ENCODE peak calls at places on chromosomes 6 and 20, in seven cellular contexts. X is AG04450; L is AG20443; Q is activated CD4-positive, alpha-beta T cell treated with anti-CD3 and anti-CD28 coated beads, Interleukin-2, amount 10 ng/mL, durations not matched to agents 7 days and 5 days; M is KG1; O is HS-5; J is DMS79 treated with DMSO at 0.1 percent for 48 hours. S is an unnamed sample.

GRCh38 chr20:6501061-6501460 is 266.4 kb upstream of the BMP2 start:
- DNase-seq in O (peak; percentile 72), J (no peak), Q (no peak), X (peak; percentile 16), L (no peak), M (no peak), S (no peak)

GRCh38 chr20:45337367-45338120 is 10.7 kb downstream of the SDC4 start:
- DNase-seq in O (peak; percentile 89), M (no peak), Q (no peak), X (peak; percentile 87), L (peak; percentile 91), J (no peak), S (no peak)

GRCh38 chr6:159110013-159110412 is 59.2 kb upstream of the FNDC1 start:
- DNase-seq in L (peak; percentile 66), O (peak; percentile 20), Q (peak; percentile 53), J (no peak), M (peak; percentile 14), X (no peak), S (peak; percentile 54)

GRCh38 chr6:138287144-138287955 is 69.1 kb upstream of the PBOV1 start:
- DNase-seq in X (no peak), M (no peak), O (no peak), J (peak; percentile 99), L (no peak), Q (peak; percentile 42), S (peak; percentile 36)

GRCh38 chr6:15431762-15432495 is 186.1 kb downstream of the JARID2 start:
- DNase-seq in O (no peak), L (peak; percentile 16), M (no peak), Q (no peak), J (no peak), X (no peak), S (no peak)

GRCh38 chr6:53359088-53359842 is 10.5 kb upstream of the ELOVL5 start:
- DNase-seq in J (peak; percentile 90), L (peak; percentile 99), X (peak; percentile 81), O (peak; percentile 74), M (no peak), Q (peak; percentile 91), S (peak; percentile 94)

GRCh38 chr6:119124079-119124824 is 45.8 kb upstream of the FAM184A start:
- DNase-seq in X (no peak), O (no peak), Q (no peak), L (no peak), J (no peak), M (no peak), S (no peak)

GRCh38 chr6:125802383-125802782 is 11.6 kb downstream of the NCOA7 start:
- DNase-seq in X (no peak), L (no peak), M (no peak), J (no peak), O (no peak), Q (no peak), S (no peak)

GRCh38 chr20:18507218-18508191 is at the start of gene SEC23B:
- DNase-seq in Q (peak; percentile 98), O (peak; percentile 94), J (peak; percentile 96), M (peak; percentile 97), X (peak; percentile 92), L (peak; percentile 96), S (peak; percentile 98)

GRCh38 chr6:90458353-90459224 is 128.3 kb downstream of the MAP3K7 start:
- DNase-seq in J (peak; percentile 11), X (no peak), O (no peak), L (no peak), Q (peak; percentile 67), M (no peak), S (peak; percentile 76)

GRCh38 chr20:30611239-30611984 is 646.1 kb upstream of the DEFB115 start:
- DNase-seq in X (no peak), Q (no peak), M (no peak), J (no peak), O (no peak), L (no peak), S (no peak)

GRCh38 chr6:139164001-139164400 is 29.1 kb downstream of the HECA start:
- DNase-seq in L (no peak), Q (peak; percentile 29), J (no peak), X (no peak), M (no peak), O (no peak), S (no peak)

GRCh38 chr6:139371421-139372253 is 2.8 kb downstream of the CITED2 start:
- DNase-seq in M (no peak), X (no peak), L (no peak), O (no peak), J (peak; percentile 45), Q (no peak), S (no peak)